ENCODE peak calls at places on chromosomes 7 and 10, in seven cellular contexts. One of them, this sample, is unnamed.

GRCh38 chr7:33854951-33855350 is 50.4 kb upstream of the BMPER start:
- DNase-seq in right atrium auricular region: no peak
- DNase-seq in AG09319: no peak
- DNase-seq in epithelial cell of esophagus: peak; percentile 21
- DNase-seq in nephron progenitor cell: no peak
- DNase-seq in HTR-8/SVneo: peak; percentile 29
- DNase-seq in endothelial cell: no peak
- DNase-seq in this sample: no peak

GRCh38 chr7:142542938-142543337 is 206.3 kb upstream of the PRSS1 start:
- DNase-seq in right atrium auricular region: no peak
- DNase-seq in AG09319: no peak
- DNase-seq in epithelial cell of esophagus: no peak
- DNase-seq in nephron progenitor cell: no peak
- DNase-seq in HTR-8/SVneo: no peak
- DNase-seq in endothelial cell: no peak
- DNase-seq in this sample: no peak

GRCh38 chr7:116271980-116272886 is 61.9 kb downstream of the TES start:
- DNase-seq in right atrium auricular region: peak; percentile 62
- DNase-seq in AG09319: peak; percentile 88
- DNase-seq in epithelial cell of esophagus: peak; percentile 94
- DNase-seq in nephron progenitor cell: no peak
- DNase-seq in HTR-8/SVneo: peak; percentile 48
- DNase-seq in endothelial cell: no peak
- DNase-seq in this sample: peak; percentile 82

GRCh38 chr10:72746606-72747357 is 54.8 kb downstream of the MCU start:
- DNase-seq in right atrium auricular region: no peak
- DNase-seq in AG09319: no peak
- DNase-seq in epithelial cell of esophagus: no peak
- DNase-seq in nephron progenitor cell: no peak
- DNase-seq in HTR-8/SVneo: no peak
- DNase-seq in endothelial cell: no peak
- DNase-seq in this sample: no peak

GRCh38 chr7:84025332-84025927 is 169.2 kb downstream of the SEMA3A start:
- DNase-seq in right atrium auricular region: no peak
- DNase-seq in AG09319: peak; percentile 78
- DNase-seq in epithelial cell of esophagus: peak; percentile 54
- DNase-seq in nephron progenitor cell: peak; percentile 5
- DNase-seq in HTR-8/SVneo: peak; percentile 48
- DNase-seq in endothelial cell: no peak
- DNase-seq in this sample: peak; percentile 83

GRCh38 chr10:11448190-11448544 is 163.3 kb downstream of the USP6NL start:
- DNase-seq in right atrium auricular region: peak; percentile 26
- DNase-seq in AG09319: no peak
- DNase-seq in epithelial cell of esophagus: no peak
- DNase-seq in nephron progenitor cell: no peak
- DNase-seq in HTR-8/SVneo: no peak
- DNase-seq in endothelial cell: no peak
- DNase-seq in this sample: peak; percentile 36

GRCh38 chr10:12162927-12163326 is 32.8 kb downstream of the NUDT5 start:
- DNase-seq in right atrium auricular region: no peak
- DNase-seq in AG09319: no peak
- DNase-seq in epithelial cell of esophagus: no peak
- DNase-seq in nephron progenitor cell: no peak
- DNase-seq in HTR-8/SVneo: no peak
- DNase-seq in endothelial cell: no peak
- DNase-seq in this sample: no peak

GRCh38 chr7:88789480-88790064 is 6.0 kb downstream of the TEX47 start:
- DNase-seq in right atrium auricular region: no peak
- DNase-seq in AG09319: no peak
- DNase-seq in epithelial cell of esophagus: peak; percentile 44
- DNase-seq in nephron progenitor cell: no peak
- DNase-seq in HTR-8/SVneo: no peak
- DNase-seq in endothelial cell: no peak
- DNase-seq in this sample: peak; percentile 48

GRCh38 chr10:97186911-97187310 is 1.2 kb upstream of the SLIT1 start:
- DNase-seq in right atrium auricular region: no peak
- DNase-seq in AG09319: no peak
- DNase-seq in epithelial cell of esophagus: no peak
- DNase-seq in nephron progenitor cell: no peak
- DNase-seq in HTR-8/SVneo: no peak
- DNase-seq in endothelial cell: no peak
- DNase-seq in this sample: no peak

GRCh38 chr7:28804990-28805389 is 153.1 kb downstream of the TRIL start:
- DNase-seq in right atrium auricular region: no peak
- DNase-seq in AG09319: peak; percentile 10
- DNase-seq in epithelial cell of esophagus: peak; percentile 67
- DNase-seq in nephron progenitor cell: no peak
- DNase-seq in HTR-8/SVneo: peak; percentile 28
- DNase-seq in endothelial cell: no peak
- DNase-seq in this sample: no peak

GRCh38 chr7:20539201-20539600 is 76.3 kb upstream of the ABCB5 start:
- DNase-seq in right atrium auricular region: no peak
- DNase-seq in AG09319: no peak
- DNase-seq in epithelial cell of esophagus: peak; percentile 26
- DNase-seq in nephron progenitor cell: no peak
- DNase-seq in HTR-8/SVneo: no peak
- DNase-seq in endothelial cell: no peak
- DNase-seq in this sample: peak; percentile 47

GRCh38 chr7:72709909-72710308 is 118.1 kb downstream of the TYW1B start:
- DNase-seq in right atrium auricular region: no peak
- DNase-seq in AG09319: no peak
- DNase-seq in epithelial cell of esophagus: no peak
- DNase-seq in nephron progenitor cell: no peak
- DNase-seq in HTR-8/SVneo: no peak
- DNase-seq in endothelial cell: no peak
- DNase-seq in this sample: no peak

GRCh38 chr7:143245123-143245522 is 18.1 kb upstream of the GSTK1 start:
- DNase-seq in right atrium auricular region: no peak
- DNase-seq in AG09319: no peak
- DNase-seq in epithelial cell of esophagus: peak; percentile 70
- DNase-seq in nephron progenitor cell: no peak
- DNase-seq in HTR-8/SVneo: no peak
- DNase-seq in endothelial cell: no peak
- DNase-seq in this sample: no peak

GRCh38 chr7:36514289-36515243 is 124.9 kb downstream of the ANLN start:
- DNase-seq in right atrium auricular region: no peak
- DNase-seq in AG09319: no peak
- DNase-seq in epithelial cell of esophagus: no peak
- DNase-seq in nephron progenitor cell: no peak
- DNase-seq in HTR-8/SVneo: no peak
- DNase-seq in endothelial cell: no peak
- DNase-seq in this sample: no peak

GRCh38 chr7:70638381-70639128 is 493.4 kb upstream of the GALNT17 start:
- DNase-seq in right atrium auricular region: no peak
- DNase-seq in AG09319: no peak
- DNase-seq in epithelial cell of esophagus: no peak
- DNase-seq in nephron progenitor cell: no peak
- DNase-seq in HTR-8/SVneo: no peak
- DNase-seq in endothelial cell: no peak
- DNase-seq in this sample: no peak

GRCh38 chr10:86931872-86932271 is 25.5 kb downstream of the MMRN2 start:
- DNase-seq in right atrium auricular region: no peak
- DNase-seq in AG09319: no peak
- DNase-seq in epithelial cell of esophagus: peak; percentile 79
- DNase-seq in nephron progenitor cell: no peak
- DNase-seq in HTR-8/SVneo: no peak
- DNase-seq in endothelial cell: no peak
- DNase-seq in this sample: no peak

GRCh38 chr7:102469351-102469971 is 4.7 kb downstream of the LRWD1 start:
- DNase-seq in right atrium auricular region: no peak
- DNase-seq in AG09319: no peak
- DNase-seq in epithelial cell of esophagus: no peak
- DNase-seq in nephron progenitor cell: peak; percentile 0
- DNase-seq in HTR-8/SVneo: no peak
- DNase-seq in endothelial cell: no peak
- DNase-seq in this sample: no peak